ENCODE peak calls at places on chromosomes 13 and 19, in six cellular contexts. A, V, X, J, Y and G are unnamed samples.
A peak's percentile ranks its signal among the peaks of the same experiment; 100 is the strongest.

GRCh38 chr13:60146491-60146890 is 17.2 kb downstream of the DIAPH3 start:
- DNase-seq in A (no peak), V (no peak), X (no peak), J (no peak), Y (no peak), G (no peak)

GRCh38 chr13:24381539-24382265 is 72.3 kb downstream of the C1QTNF9 start:
- DNase-seq in A (no peak), V (no peak), X (no peak), J (no peak), Y (no peak), G (no peak)

GRCh38 chr19:11098327-11098726 is 9.1 kb downstream of the LDLR start:
- DNase-seq in A (no peak), V (no peak), X (no peak), J (no peak), Y (no peak), G (no peak)

GRCh38 chr13:44117351-44117750 is 237.6 kb downstream of the LACC1 start:
- DNase-seq in A (no peak), V (no peak), X (no peak), J (no peak), Y (no peak), G (no peak)

GRCh38 chr13:99432637-99433542 is 68.4 kb upstream of the TM9SF2 start:
- DNase-seq in A (no peak), V (peak; percentile 72), X (no peak), J (peak; percentile 84), Y (no peak), G (peak; percentile 74)

GRCh38 chr13:105127732-105128131 is 1407.7 kb downstream of the EFNB2 start:
- DNase-seq in A (no peak), V (no peak), X (no peak), J (no peak), Y (no peak), G (no peak)

GRCh38 chr19:50486823-50487515 is 10.3 kb upstream of the GARIN5A start:
- DNase-seq in A (no peak), V (peak; percentile 59), X (no peak), J (no peak), Y (no peak), G (peak; percentile 28)

GRCh38 chr13:46389985-46390384 is 2.9 kb upstream of the RUBCNL start:
- DNase-seq in A (peak; percentile 92), V (no peak), X (no peak), J (no peak), Y (no peak), G (no peak)